ENCODE peak calls at places on chromosomes 6 and 20, in seven cellular contexts. H, J, M, A, T, F and W are unnamed samples.

GRCh38 chr6:53335224-53335994 is 13.3 kb downstream of the ELOVL5 start:
- DNase-seq in H (no peak), J (no peak), M (no peak), A (peak; percentile 88), T (no peak), F (no peak), W (no peak)

GRCh38 chr6:90168693-90169131 is 127.9 kb downstream of the BACH2 start:
- DNase-seq in H (no peak), J (no peak), M (no peak), A (no peak), T (no peak), F (no peak), W (peak; percentile 79)

GRCh38 chr6:76708641-76709331 is 636.3 kb upstream of the IMPG1 start:
- DNase-seq in H (no peak), J (no peak), M (no peak), A (no peak), T (no peak), F (no peak), W (no peak)

GRCh38 chr20:58173930-58174707 is 54.3 kb downstream of the ANKRD60 start:
- DNase-seq in H (no peak), J (no peak), M (no peak), A (no peak), T (peak; percentile 90), F (no peak), W (no peak)

GRCh38 chr6:113586413-113586812 is 270.7 kb upstream of the MARCKS start:
- DNase-seq in H (no peak), J (no peak), M (no peak), A (no peak), T (no peak), F (no peak), W (peak; percentile 71)

GRCh38 chr6:168851460-168852103 is 402.1 kb downstream of the THBS2 start:
- DNase-seq in H (no peak), J (no peak), M (no peak), A (no peak), T (no peak), F (no peak), W (no peak)

GRCh38 chr6:2861071-2861821 is 19.6 kb upstream of the SERPINB1 start:
- DNase-seq in H (no peak), J (no peak), M (no peak), A (no peak), T (no peak), F (no peak), W (no peak)

GRCh38 chr20:20130399-20130798 is 78.1 kb downstream of the CFAP61 start:
- DNase-seq in H (peak; percentile 48), J (peak; percentile 59), M (no peak), A (peak; percentile 1), T (no peak), F (no peak), W (no peak)

GRCh38 chr20:33407251-33407650 is 5.9 kb upstream of the CDK5RAP1 start:
- DNase-seq in H (no peak), J (no peak), M (no peak), A (no peak), T (no peak), F (no peak), W (peak; percentile 36)

GRCh38 chr6:107331409-107332386 is 127.7 kb downstream of the PDSS2 start:
- DNase-seq in H (no peak), J (peak; percentile 50), M (no peak), A (no peak), T (no peak), F (no peak), W (peak; percentile 53)

GRCh38 chr6:165439928-165440554 is 130.6 kb upstream of the C6orf118 start:
- DNase-seq in H (peak; percentile 69), J (peak; percentile 21), M (no peak), A (no peak), T (peak; percentile 27), F (no peak), W (peak; percentile 73)

GRCh38 chr20:37856932-37857660 is 45.8 kb upstream of the VSTM2L start:
- DNase-seq in H (no peak), J (no peak), M (no peak), A (no peak), T (no peak), F (no peak), W (peak; percentile 89)

DNA sequence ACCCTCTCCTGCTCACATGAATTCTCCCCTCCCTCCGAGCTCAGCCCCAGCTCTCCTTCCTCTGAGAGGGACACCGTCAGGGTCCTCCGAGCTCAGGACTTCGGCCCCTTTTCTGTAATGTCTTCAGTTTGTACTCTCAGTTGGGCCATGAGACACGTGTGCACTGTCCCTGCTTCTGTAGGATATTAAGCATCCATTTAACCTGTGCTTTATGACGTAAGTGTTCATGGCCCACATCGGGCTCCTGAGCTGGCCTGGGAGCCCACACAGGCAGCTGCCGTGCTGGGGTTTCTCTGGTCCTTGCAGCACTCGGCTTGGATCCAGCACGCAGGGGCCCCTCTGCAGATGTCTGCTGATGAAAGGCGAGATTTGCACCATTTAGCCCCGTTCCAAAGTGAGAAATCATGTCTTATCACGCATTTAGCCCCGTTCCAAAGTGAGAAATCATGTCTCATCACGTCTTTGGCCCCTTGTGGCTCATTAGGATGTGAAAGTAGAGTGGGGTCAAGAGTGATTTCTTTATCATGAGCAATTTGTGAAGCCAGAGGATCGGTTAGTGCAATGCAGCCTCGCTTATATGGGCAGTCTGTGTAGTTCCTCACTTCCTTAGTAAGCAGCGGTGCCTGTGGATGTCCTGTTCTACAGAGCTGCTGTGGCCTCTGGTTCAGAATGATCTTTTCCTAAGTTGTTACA is 25.3 kb downstream of the DUSP22 start:
- DNase-seq in H (no peak), J (no peak), M (no peak), A (peak; percentile 96), T (no peak), F (no peak), W (no peak)
- TF ChIP-seq RFX5 in H (no peak), J (no peak), M (no peak), A (no peak), T (no peak), F (no peak), W (no peak)

GRCh38 chr6:170177383-170178265 is 113.3 kb downstream of the DLL1 start:
- DNase-seq in H (no peak), J (no peak), M (peak; percentile 43), A (no peak), T (peak; percentile 42), F (no peak), W (no peak)
- TF ChIP-seq RFX5 in H (no peak), J (no peak), M (no peak), A (no peak), T (no peak), F (no peak), W (no peak)

DNA sequence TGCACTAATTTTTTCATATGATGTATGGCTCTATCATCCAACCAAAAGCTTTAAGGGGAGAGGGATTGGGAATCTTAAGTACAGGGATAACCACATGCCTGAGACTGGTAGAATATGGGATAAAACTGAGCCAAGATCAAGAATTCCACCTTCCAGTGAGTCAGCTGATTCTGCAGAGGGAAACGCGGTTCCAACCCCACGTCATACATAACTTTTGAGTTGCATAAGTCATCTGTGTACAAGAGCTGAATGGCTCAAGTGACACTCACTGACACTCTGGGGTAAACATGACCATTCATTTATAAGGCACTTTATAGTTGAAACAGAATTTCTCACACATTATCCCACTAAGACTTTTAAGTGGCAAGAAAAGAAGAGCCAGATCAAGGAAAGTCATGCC is 16.4 kb downstream of the TRIM27 start:
- DNase-seq in H (no peak), J (no peak), M (no peak), A (no peak), T (no peak), F (no peak), W (peak; percentile 96)
- TF ChIP-seq RFX5 in H (no peak), J (no peak), M (no peak), A (no peak), T (no peak), F (no peak), W (no peak)

DNA sequence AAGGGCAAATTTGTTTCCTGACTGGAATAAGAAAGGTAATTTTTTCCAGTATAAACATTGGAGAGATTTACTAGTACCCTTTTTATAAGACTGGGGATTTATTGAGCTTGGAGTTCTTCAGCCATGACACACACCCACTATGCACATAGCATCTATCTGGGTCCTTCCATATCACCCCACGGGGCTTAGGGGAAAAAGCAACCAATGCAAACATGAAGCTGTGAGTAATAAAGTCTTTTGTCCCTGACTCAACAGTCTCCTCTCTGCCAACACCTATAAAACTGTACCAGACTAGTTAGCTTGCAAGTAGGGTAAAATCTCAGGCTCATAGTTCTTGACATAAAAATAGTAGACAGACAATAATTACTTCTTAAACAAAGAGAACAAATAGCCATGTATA is 23.4 kb downstream of the COL21A1 start:
- DNase-seq in H (peak; percentile 80), J (no peak), M (no peak), A (no peak), T (no peak), F (no peak), W (peak; percentile 45)
- TF ChIP-seq RFX5 in H (no peak), J (no peak), M (no peak), A (no peak), T (no peak), F (no peak), W (no peak)

DNA sequence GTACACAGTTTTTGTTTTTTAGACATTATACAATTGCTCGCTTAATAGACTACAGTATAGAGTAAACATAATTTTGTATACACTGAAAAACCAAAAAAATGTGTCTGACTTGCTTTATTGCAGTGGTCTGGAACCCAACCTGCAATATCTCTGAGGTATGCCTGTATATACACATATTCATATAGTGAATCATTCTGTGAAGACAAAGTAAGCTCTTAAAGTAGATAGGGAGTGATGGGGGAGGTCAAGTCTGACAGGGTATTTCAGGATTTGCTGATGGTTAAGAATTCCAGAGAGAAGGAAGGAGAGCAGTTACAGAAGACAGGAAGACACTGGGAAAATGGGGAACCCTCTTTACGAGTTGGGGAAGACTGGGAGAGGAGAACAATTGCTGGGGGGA is 417.9 kb downstream of the CD109 start:
- DNase-seq in H (no peak), J (no peak), M (no peak), A (no peak), T (no peak), F (no peak), W (peak; percentile 74)
- TF ChIP-seq RFX5 in H (no peak), J (no peak), M (no peak), A (no peak), T (no peak), F (no peak), W (no peak)

DNA sequence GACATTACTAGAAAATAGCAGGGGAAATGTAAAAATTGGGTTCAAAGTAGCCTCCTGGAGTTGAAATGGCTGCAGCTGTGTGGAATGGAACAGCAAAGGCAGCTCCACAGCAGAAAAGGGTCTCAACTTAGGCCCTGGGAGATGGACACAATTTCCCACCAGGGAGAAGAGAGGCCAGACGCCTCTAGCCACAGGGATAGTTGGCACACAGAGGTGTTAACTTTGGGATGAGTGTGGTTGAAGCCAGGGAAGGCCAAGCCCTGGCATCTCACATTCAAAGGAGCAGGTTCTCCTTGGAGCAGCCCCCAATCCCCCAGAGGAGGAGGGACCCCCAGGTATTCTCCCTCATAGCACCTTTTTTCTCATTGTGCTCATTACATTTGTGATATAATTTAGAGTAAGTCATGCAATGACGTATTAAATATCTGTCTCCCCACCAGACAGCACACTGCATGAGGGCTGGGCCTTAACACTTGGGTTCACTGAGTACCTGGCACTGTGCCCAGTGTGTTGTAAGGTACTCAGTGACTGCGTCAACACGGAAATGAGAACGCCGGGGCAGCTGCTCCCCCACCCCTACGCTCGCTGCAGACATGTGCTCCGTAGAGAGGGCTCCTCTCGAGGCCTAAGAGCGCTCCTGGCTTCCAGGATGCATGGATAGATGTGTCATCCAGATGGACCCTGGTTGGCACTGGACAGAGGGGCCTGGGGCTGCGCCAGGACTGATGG is 76.0 kb upstream of the CD93 start:
- DNase-seq in H (peak; percentile 24), J (peak; percentile 73), M (peak; percentile 16), A (no peak), T (no peak), F (no peak), W (no peak)
- TF ChIP-seq RFX5 in H (no peak), J (no peak), M (no peak), A (no peak), T (no peak), F (no peak), W (no peak)

GRCh38 chr6:143241110-143241509 is 180.4 kb downstream of the AIG1 start:
- DNase-seq in H (no peak), J (no peak), M (no peak), A (no peak), T (no peak), F (no peak), W (no peak)
- TF ChIP-seq RFX5 in H (no peak), J (no peak), M (no peak), A (no peak), T (no peak), F (no peak), W (no peak)